ENCODE peak calls at places on chromosomes 13 and 19, in eight cellular contexts. T is hepatocyte, Q is WTC11, W is NB4, A is H9, S is mammary epithelial cell, H is choroid plexus epithelial cell, F is endothelial cell. N is an unnamed sample.

GRCh38 chr13:27622102-27622820 is 569 bp downstream of the POLR1D start:
- DNase-seq in T (peak), Q (no peak), A (no peak), H (peak), F (no peak), W (no peak), S (no peak), N (no peak)

GRCh38 chr13:20901668-20902437 is 693 bp downstream of the XPO4 start:
- DNase-seq in W (peak), S (peak), F (peak), T (peak), A (peak), H (peak), Q (peak), N (peak)

GRCh38 chr19:16234552-16235445 is 37.1 kb downstream of the AP1M1 start:
- DNase-seq in F (no peak), Q (no peak), H (no peak), T (no peak), S (no peak), A (no peak), W (no peak), N (no peak)

GRCh38 chr19:19006213-19006612 is 27.1 kb downstream of the SUGP2 start:
- DNase-seq in H (peak), F (no peak), T (no peak), S (no peak), Q (no peak), A (no peak), W (no peak), N (no peak)

GRCh38 chr19:19297759-19298158 is 22.6 kb downstream of the SUGP1 start:
- DNase-seq in A (no peak), S (no peak), H (no peak), F (no peak), Q (no peak), T (no peak), W (no peak), N (no peak)

GRCh38 chr13:109301711-109302110 is 484.7 kb downstream of the IRS2 start:
- DNase-seq in Q (no peak), H (no peak), T (no peak), A (no peak), F (no peak), S (no peak), W (no peak), N (no peak)

GRCh38 chr13:25253702-25254101 is 33.6 kb downstream of the MTMR6 start:
- DNase-seq in Q (no peak), S (peak), W (no peak), A (no peak), H (peak), T (no peak), F (no peak), N (no peak)

GRCh38 chr13:27791146-27791900 is 960 bp upstream of the GSX1 start:
- DNase-seq in T (no peak), W (no peak), Q (no peak), A (no peak), S (no peak), F (no peak), H (no peak), N (no peak)

GRCh38 chr13:102642475-102642874 is 45.7 kb downstream of the TPP2 start:
- DNase-seq in F (no peak), A (no peak), S (no peak), Q (no peak), H (no peak), W (no peak), T (no peak), N (no peak)

GRCh38 chr19:48629599-48630288 is 7.4 kb downstream of the DBP start:
- DNase-seq in F (peak), A (peak), W (peak), H (peak), S (no peak), T (peak), Q (peak), N (no peak)

GRCh38 chr19:10587022-10587838 is at the start of gene AP1M2:
- DNase-seq in T (peak), Q (peak), A (peak), S (peak), F (no peak), W (no peak), H (no peak), N (no peak)

GRCh38 chr19:30254789-30255188 is 117.4 kb upstream of the ZNF536 start:
- DNase-seq in W (no peak), Q (no peak), S (no peak), F (no peak), A (no peak), H (no peak), T (no peak), N (no peak)

DNA sequence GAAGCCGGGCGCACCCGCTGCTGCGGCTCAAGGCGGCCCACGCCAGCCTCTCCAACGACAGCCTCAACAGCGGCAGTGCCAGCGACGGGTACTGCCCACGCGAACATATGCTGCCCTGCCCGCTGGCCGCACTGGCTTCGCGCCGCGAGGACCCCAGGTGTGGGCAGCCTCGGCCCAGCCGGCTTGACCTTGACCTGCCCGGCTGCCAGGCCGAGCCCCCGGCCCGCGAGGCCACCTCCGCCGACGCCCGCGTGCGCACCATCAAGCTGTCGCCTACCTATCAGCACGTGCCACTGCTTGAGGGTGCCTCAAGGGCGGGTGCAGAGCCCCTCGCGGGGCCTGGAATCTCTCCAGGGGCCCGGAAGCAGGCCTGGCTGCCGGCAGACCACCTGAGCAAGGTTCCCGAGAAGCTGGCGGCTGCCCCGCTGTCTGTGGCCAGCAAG is 13.0 kb downstream of the C19orf25 start:
- DNase-seq in S (no peak), Q (peak), A (no peak), F (no peak), T (no peak), H (no peak), W (no peak), N (no peak)
- TF ChIP-seq CTCF in S (no peak), Q (no peak), A (peak), F (peak), T (no peak), H (no peak), W (no peak), N (no peak)

GRCh38 chr19:6735181-6735891 is 2.0 kb downstream of the GPR108 start:
- DNase-seq in A (no peak), S (no peak), F (peak), H (peak), Q (no peak), T (peak), W (no peak), N (no peak)

GRCh38 chr19:6737873-6738725 is 719 bp upstream of the GPR108 start:
- DNase-seq in W (peak), Q (peak), A (peak), F (peak), H (peak), T (peak), S (peak), N (peak)

GRCh38 chr19:6737284-6737872 is at the start of gene GPR108:
- DNase-seq in W (peak), F (peak), S (peak), A (peak), H (peak), T (peak), Q (peak), N (peak)

GRCh38 chr19:6736169-6736916 is 1.0 kb downstream of the GPR108 start:
- DNase-seq in H (peak), Q (peak), A (peak), S (peak), W (peak), F (peak), T (peak), N (peak)

DNA sequence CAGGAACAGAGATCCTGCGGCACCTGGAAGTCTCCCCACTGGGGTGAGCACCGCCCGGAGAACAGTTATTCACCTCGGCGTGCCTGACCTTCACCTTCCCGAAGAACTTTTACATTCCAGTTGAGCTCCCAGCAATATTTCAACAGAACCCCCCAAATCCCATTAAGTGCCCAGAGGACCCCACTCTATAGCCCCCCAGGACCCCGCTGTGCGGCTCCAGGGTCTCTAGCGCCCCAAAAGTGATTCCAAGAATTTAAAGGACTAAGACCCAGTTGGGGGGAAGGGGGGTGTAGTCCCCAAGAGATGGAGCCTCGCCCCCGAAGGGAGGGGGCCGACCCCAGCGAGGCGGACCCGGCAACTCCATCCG is 480 bp downstream of the GPR108 start:
- DNase-seq in H (no peak), S (no peak), Q (no peak), W (no peak), T (no peak), F (no peak), A (no peak), N (no peak)
- TF ChIP-seq CTCF in H (no peak), S (no peak), Q (no peak), W (no peak), T (no peak), F (no peak), A (no peak), N (no peak)

DNA sequence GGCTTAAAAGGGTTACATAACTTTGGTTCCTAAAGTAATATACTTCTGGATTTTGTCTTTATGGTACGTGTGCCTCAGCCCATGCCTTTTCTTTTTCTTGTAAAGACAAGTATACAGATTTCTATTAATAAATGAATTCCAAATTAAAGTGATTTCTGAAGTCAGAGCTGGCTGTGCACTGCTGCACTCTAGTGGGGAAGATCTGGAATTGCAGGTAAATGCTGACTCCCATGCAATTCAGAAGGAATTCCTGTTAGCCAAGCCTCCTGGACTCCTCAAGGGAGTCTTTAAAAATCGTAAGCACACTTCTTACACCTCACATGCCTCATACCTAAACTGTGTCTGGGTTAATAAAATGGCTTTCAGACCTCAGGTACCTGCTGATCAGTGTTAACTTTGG is 118.4 kb upstream of the SLC7A1 start:
- DNase-seq in S (peak), F (no peak), A (no peak), H (peak), T (no peak), Q (no peak), W (peak), N (no peak)
- TF ChIP-seq CTCF in S (peak), F (peak), A (peak), H (peak), T (peak), Q (peak), W (peak), N (no peak)

DNA sequence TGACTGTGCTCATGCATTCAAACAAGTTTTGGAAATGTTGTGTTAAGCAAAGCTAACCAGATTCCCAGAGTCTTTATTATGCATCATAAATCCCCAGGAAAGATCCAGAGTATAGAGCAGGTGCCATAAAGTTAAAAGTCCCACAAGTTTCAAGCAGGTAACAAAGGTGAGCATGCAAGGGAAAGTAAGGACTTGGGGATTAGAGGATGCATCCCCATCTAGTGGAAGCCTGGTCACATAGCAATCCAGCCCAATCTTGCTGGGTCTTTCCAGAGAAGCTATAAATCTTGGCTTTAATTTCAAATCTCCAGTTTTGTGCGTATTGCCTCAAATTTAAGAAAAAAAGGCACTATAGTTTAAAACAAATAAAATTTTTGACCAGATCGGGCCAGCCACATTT is 72.7 kb downstream of the ZNF254 start:
- DNase-seq in T (peak), W (peak), F (no peak), A (no peak), S (peak), Q (no peak), H (peak), N (no peak)
- TF ChIP-seq CTCF in T (peak), W (peak), F (no peak), A (peak), S (peak), Q (no peak), H (peak), N (no peak)

GRCh38 chr19:33214621-33215020 is 11.0 kb downstream of the SLC7A10 start:
- DNase-seq in T (peak), A (peak), F (no peak), Q (peak), H (peak), W (peak), S (peak), N (no peak)
- TF ChIP-seq CTCF in T (peak), A (peak), F (no peak), Q (no peak), H (peak), W (peak), S (no peak), N (no peak)

GRCh38 chr13:39052944-39053343 is 14.7 kb downstream of the NHLRC3 start:
- DNase-seq in T (no peak), Q (no peak), A (no peak), W (no peak), F (no peak), H (no peak), S (no peak), N (no peak)

GRCh38 chr13:39049274-39049673 is 11.0 kb downstream of the NHLRC3 start:
- DNase-seq in A (no peak), F (no peak), W (no peak), T (no peak), H (no peak), Q (no peak), S (no peak), N (no peak)

GRCh38 chr13:39048806-39049205 is 10.6 kb downstream of the NHLRC3 start:
- DNase-seq in W (no peak), T (no peak), F (no peak), S (no peak), A (no peak), H (no peak), Q (no peak), N (no peak)

GRCh38 chr13:39054112-39054511 is 15.9 kb downstream of the NHLRC3 start:
- DNase-seq in A (no peak), T (no peak), H (no peak), Q (no peak), W (no peak), S (no peak), F (no peak), N (no peak)

DNA sequence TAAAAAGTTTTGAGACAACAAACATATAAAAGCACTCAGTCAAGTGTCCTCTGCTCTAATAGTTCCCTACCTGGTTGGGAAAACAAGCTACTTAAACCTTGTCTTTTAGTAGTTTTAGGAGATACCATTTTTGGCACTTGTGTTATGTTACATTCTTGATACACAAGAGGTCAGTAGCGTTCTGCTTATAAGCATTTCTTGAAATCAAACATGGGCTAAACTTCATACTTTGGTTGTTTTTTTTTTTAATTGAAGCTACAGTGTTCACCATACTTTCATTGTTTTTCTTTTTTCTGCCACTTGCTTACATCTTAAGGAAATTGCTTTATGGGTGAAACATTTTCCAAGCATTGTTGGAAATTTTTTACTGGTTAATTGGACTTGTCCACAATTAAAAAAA is 12.9 kb downstream of the NHLRC3 start:
- DNase-seq in W (peak), F (no peak), S (peak), A (no peak), Q (no peak), H (peak), T (peak), N (no peak)
- TF ChIP-seq CTCF in W (no peak), F (peak), S (peak), A (peak), Q (no peak), H (peak), T (peak), N (no peak)

GRCh38 chr13:112967666-112968379 is 1.2 kb upstream of the MCF2L start:
- DNase-seq in S (peak), Q (no peak), T (no peak), H (no peak), A (no peak), W (no peak), F (no peak), N (no peak)

GRCh38 chr13:112968380-112968909 is 569 bp upstream of the MCF2L start:
- DNase-seq in H (no peak), Q (no peak), A (no peak), W (no peak), T (peak), S (no peak), F (no peak), N (no peak)

GRCh38 chr13:112970552-112971287 is 1.7 kb downstream of the MCF2L start:
- DNase-seq in T (no peak), H (no peak), W (no peak), A (no peak), S (no peak), Q (no peak), F (no peak), N (no peak)

GRCh38 chr13:112969692-112970338 is 801 bp downstream of the MCF2L start:
- DNase-seq in H (no peak), T (no peak), S (no peak), Q (no peak), F (no peak), W (no peak), A (no peak), N (no peak)

GRCh38 chr13:112968910-112969691 is at the start of gene MCF2L:
- DNase-seq in Q (no peak), W (no peak), F (no peak), H (peak), S (no peak), A (peak), T (peak), N (peak)
- TF ChIP-seq CTCF in Q (no peak), W (no peak), F (no peak), H (peak), S (no peak), A (peak), T (peak), N (no peak)

GRCh38 chr19:17489392-17490030 is 19.2 kb downstream of the SLC27A1 start:
- DNase-seq in Q (no peak), T (no peak), H (no peak), F (peak), A (no peak), W (no peak), S (no peak), N (no peak)
- TF ChIP-seq CTCF in Q (no peak), T (no peak), H (no peak), F (peak), A (peak), W (no peak), S (no peak), N (no peak)

DNA sequence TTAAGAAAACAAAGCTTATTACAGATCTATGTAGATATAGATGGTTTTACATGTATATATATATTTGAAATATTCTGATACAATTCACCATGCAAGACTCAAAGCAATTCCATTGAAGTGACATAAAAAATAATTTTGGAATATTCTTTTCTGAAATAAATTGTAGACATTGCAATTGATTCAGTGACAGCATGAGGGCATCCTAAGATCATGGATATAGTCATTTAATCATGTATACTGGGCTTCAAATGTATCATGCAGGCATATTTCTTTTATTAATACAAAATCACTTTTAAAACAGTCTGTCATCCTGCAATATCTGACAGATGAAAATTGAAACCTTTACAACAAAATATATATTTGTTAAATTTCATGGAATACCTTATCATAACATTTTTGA is 286.7 kb upstream of the SLITRK6 start:
- DNase-seq in W (no peak), A (no peak), S (no peak), H (peak), Q (no peak), T (no peak), F (no peak), N (no peak)
- TF ChIP-seq CTCF in W (no peak), A (peak), S (peak), H (peak), Q (no peak), T (peak), F (no peak), N (no peak)

N was measured in activated B cell treated with CpG ODN at 0.5 μM for 24 hours.